ENCODE peak calls at places on chromosomes 4 and X, in six cellular contexts. One of them, this sample, is unnamed.

GRCh38 chr4:14607001-14607400 is 395.3 kb upstream of the CPEB2 start:
- DNase-seq in activated CD8-positive, alpha-beta T cell treated with anti-CD3 and anti-CD28 coated beads for 36 hours: no peak
- DNase-seq in AG09319: no peak
- DNase-seq in IMR-90: no peak
- DNase-seq in fibroblast of pulmonary artery: no peak
- DNase-seq in RWPE1: no peak
- DNase-seq in this sample: no peak

GRCh38 chr4:1512081-1512737 is 106.0 kb upstream of the NKX1-1 start:
- DNase-seq in activated CD8-positive, alpha-beta T cell treated with anti-CD3 and anti-CD28 coated beads for 36 hours: no peak
- DNase-seq in AG09319: no peak
- DNase-seq in IMR-90: no peak
- DNase-seq in fibroblast of pulmonary artery: no peak
- DNase-seq in RWPE1: no peak
- DNase-seq in this sample: no peak

GRCh38 chrX:66163849-66164401 is at the start of gene HEPH:
- DNase-seq in activated CD8-positive, alpha-beta T cell treated with anti-CD3 and anti-CD28 coated beads for 36 hours: no peak
- DNase-seq in AG09319: no peak
- DNase-seq in IMR-90: peak
- DNase-seq in fibroblast of pulmonary artery: peak
- DNase-seq in RWPE1: no peak
- DNase-seq in this sample: no peak

GRCh38 chrX:1093586-1094538 is 118.6 kb downstream of the CRLF2 start:
- DNase-seq in activated CD8-positive, alpha-beta T cell treated with anti-CD3 and anti-CD28 coated beads for 36 hours: no peak
- DNase-seq in AG09319: no peak
- DNase-seq in IMR-90: no peak
- DNase-seq in fibroblast of pulmonary artery: no peak
- DNase-seq in RWPE1: no peak
- DNase-seq in this sample: no peak

GRCh38 chrX:13092455-13092941 is 48.1 kb upstream of the FAM9C start:
- DNase-seq in activated CD8-positive, alpha-beta T cell treated with anti-CD3 and anti-CD28 coated beads for 36 hours: peak
- DNase-seq in AG09319: no peak
- DNase-seq in IMR-90: no peak
- DNase-seq in fibroblast of pulmonary artery: no peak
- DNase-seq in RWPE1: no peak
- DNase-seq in this sample: no peak

GRCh38 chrX:15245896-15246295 is 24.0 kb downstream of the ASB9 start:
- DNase-seq in activated CD8-positive, alpha-beta T cell treated with anti-CD3 and anti-CD28 coated beads for 36 hours: no peak
- DNase-seq in AG09319: no peak
- DNase-seq in IMR-90: no peak
- DNase-seq in fibroblast of pulmonary artery: peak
- DNase-seq in RWPE1: no peak
- DNase-seq in this sample: no peak

GRCh38 chr4:123478859-123479345 is 82.3 kb downstream of the SPRY1 start:
- DNase-seq in activated CD8-positive, alpha-beta T cell treated with anti-CD3 and anti-CD28 coated beads for 36 hours: peak
- DNase-seq in AG09319: no peak
- DNase-seq in IMR-90: peak
- DNase-seq in fibroblast of pulmonary artery: peak
- DNase-seq in RWPE1: no peak
- DNase-seq in this sample: no peak

GRCh38 chrX:72712094-72712755 is 1.9 kb downstream of the PHKA1 start:
- DNase-seq in activated CD8-positive, alpha-beta T cell treated with anti-CD3 and anti-CD28 coated beads for 36 hours: no peak
- DNase-seq in AG09319: no peak
- DNase-seq in IMR-90: peak
- DNase-seq in fibroblast of pulmonary artery: peak
- DNase-seq in RWPE1: no peak
- DNase-seq in this sample: no peak

GRCh38 chr4:56772134-56772533 is 49.4 kb downstream of the SPINK2 start:
- DNase-seq in activated CD8-positive, alpha-beta T cell treated with anti-CD3 and anti-CD28 coated beads for 36 hours: no peak
- DNase-seq in AG09319: no peak
- DNase-seq in IMR-90: peak
- DNase-seq in fibroblast of pulmonary artery: no peak
- DNase-seq in RWPE1: no peak
- DNase-seq in this sample: no peak

GRCh38 chr4:113052379-113052951 is 3.0 kb downstream of the ANK2 start:
- DNase-seq in activated CD8-positive, alpha-beta T cell treated with anti-CD3 and anti-CD28 coated beads for 36 hours: peak
- DNase-seq in AG09319: no peak
- DNase-seq in IMR-90: peak
- DNase-seq in fibroblast of pulmonary artery: peak
- DNase-seq in RWPE1: no peak
- DNase-seq in this sample: no peak

GRCh38 chr4:95294291-95294690 is 254.5 kb downstream of the UNC5C start:
- DNase-seq in activated CD8-positive, alpha-beta T cell treated with anti-CD3 and anti-CD28 coated beads for 36 hours: no peak
- DNase-seq in AG09319: no peak
- DNase-seq in IMR-90: no peak
- DNase-seq in fibroblast of pulmonary artery: no peak
- DNase-seq in RWPE1: no peak
- DNase-seq in this sample: no peak

GRCh38 chrX:96311366-96311765 is 373.3 kb upstream of the DIAPH2 start:
- DNase-seq in activated CD8-positive, alpha-beta T cell treated with anti-CD3 and anti-CD28 coated beads for 36 hours: no peak
- DNase-seq in AG09319: no peak
- DNase-seq in IMR-90: no peak
- DNase-seq in fibroblast of pulmonary artery: no peak
- DNase-seq in RWPE1: no peak
- DNase-seq in this sample: no peak

GRCh38 chr4:73718375-73719373 is 21.7 kb upstream of the CXCL8 start:
- DNase-seq in activated CD8-positive, alpha-beta T cell treated with anti-CD3 and anti-CD28 coated beads for 36 hours: no peak
- DNase-seq in AG09319: no peak
- DNase-seq in IMR-90: no peak
- DNase-seq in fibroblast of pulmonary artery: peak
- DNase-seq in RWPE1: no peak
- DNase-seq in this sample: no peak

GRCh38 chr4:138407329-138407728 is 165.2 kb upstream of the SLC7A11 start:
- DNase-seq in activated CD8-positive, alpha-beta T cell treated with anti-CD3 and anti-CD28 coated beads for 36 hours: no peak
- DNase-seq in AG09319: no peak
- DNase-seq in IMR-90: no peak
- DNase-seq in fibroblast of pulmonary artery: no peak
- DNase-seq in RWPE1: no peak
- DNase-seq in this sample: no peak

GRCh38 chr4:17781072-17781830 is at the start of gene FAM184B:
- DNase-seq in activated CD8-positive, alpha-beta T cell treated with anti-CD3 and anti-CD28 coated beads for 36 hours: peak
- DNase-seq in AG09319: no peak
- DNase-seq in IMR-90: no peak
- DNase-seq in fibroblast of pulmonary artery: no peak
- DNase-seq in RWPE1: no peak
- DNase-seq in this sample: no peak

GRCh38 chr4:56656346-56656643 is 24.8 kb downstream of the HOPX start:
- DNase-seq in activated CD8-positive, alpha-beta T cell treated with anti-CD3 and anti-CD28 coated beads for 36 hours: peak
- DNase-seq in AG09319: no peak
- DNase-seq in IMR-90: no peak
- DNase-seq in fibroblast of pulmonary artery: no peak
- DNase-seq in RWPE1: no peak
- DNase-seq in this sample: no peak

GRCh38 chrX:118254611-118255010 is 91.3 kb upstream of the WDR44 start:
- DNase-seq in activated CD8-positive, alpha-beta T cell treated with anti-CD3 and anti-CD28 coated beads for 36 hours: peak
- DNase-seq in AG09319: no peak
- DNase-seq in IMR-90: peak
- DNase-seq in fibroblast of pulmonary artery: peak
- DNase-seq in RWPE1: peak
- DNase-seq in this sample: peak

GRCh38 chrX:110322603-110323002 is 4.7 kb upstream of the AMMECR1 start:
- DNase-seq in activated CD8-positive, alpha-beta T cell treated with anti-CD3 and anti-CD28 coated beads for 36 hours: no peak
- DNase-seq in AG09319: no peak
- DNase-seq in IMR-90: peak
- DNase-seq in fibroblast of pulmonary artery: no peak
- DNase-seq in RWPE1: no peak
- DNase-seq in this sample: no peak

GRCh38 chrX:78066110-78066509 is 37.9 kb upstream of the PGK1 start:
- DNase-seq in activated CD8-positive, alpha-beta T cell treated with anti-CD3 and anti-CD28 coated beads for 36 hours: no peak
- DNase-seq in AG09319: no peak
- DNase-seq in IMR-90: peak
- DNase-seq in fibroblast of pulmonary artery: peak
- DNase-seq in RWPE1: no peak
- DNase-seq in this sample: no peak

GRCh38 chr4:10655968-10656367 is 28.6 kb downstream of the CLNK start:
- DNase-seq in activated CD8-positive, alpha-beta T cell treated with anti-CD3 and anti-CD28 coated beads for 36 hours: no peak
- DNase-seq in AG09319: no peak
- DNase-seq in IMR-90: peak
- DNase-seq in fibroblast of pulmonary artery: peak
- DNase-seq in RWPE1: peak
- DNase-seq in this sample: no peak

GRCh38 chr4:77344784-77345183 is 187.8 kb downstream of the CCNG2 start:
- DNase-seq in activated CD8-positive, alpha-beta T cell treated with anti-CD3 and anti-CD28 coated beads for 36 hours: no peak
- DNase-seq in AG09319: no peak
- DNase-seq in IMR-90: no peak
- DNase-seq in fibroblast of pulmonary artery: no peak
- DNase-seq in RWPE1: no peak
- DNase-seq in this sample: no peak

GRCh38 chr4:16443504-16444088 is 217.3 kb upstream of the TAPT1 start:
- DNase-seq in activated CD8-positive, alpha-beta T cell treated with anti-CD3 and anti-CD28 coated beads for 36 hours: no peak
- DNase-seq in AG09319: no peak
- DNase-seq in IMR-90: peak
- DNase-seq in fibroblast of pulmonary artery: peak
- DNase-seq in RWPE1: peak
- DNase-seq in this sample: no peak

GRCh38 chrX:41923257-41923924 is at the start of gene CASK:
- DNase-seq in activated CD8-positive, alpha-beta T cell treated with anti-CD3 and anti-CD28 coated beads for 36 hours: peak
- DNase-seq in AG09319: peak
- DNase-seq in IMR-90: peak
- DNase-seq in fibroblast of pulmonary artery: peak
- DNase-seq in RWPE1: peak
- DNase-seq in this sample: peak

GRCh38 chr4:139815646-139816601 is 150.3 kb downstream of the MGST2 start:
- DNase-seq in activated CD8-positive, alpha-beta T cell treated with anti-CD3 and anti-CD28 coated beads for 36 hours: peak
- DNase-seq in AG09319: peak
- DNase-seq in IMR-90: peak
- DNase-seq in fibroblast of pulmonary artery: peak
- DNase-seq in RWPE1: peak
- DNase-seq in this sample: peak

GRCh38 chr4:121597346-121597934 is 99.3 kb downstream of the ANXA5 start:
- DNase-seq in activated CD8-positive, alpha-beta T cell treated with anti-CD3 and anti-CD28 coated beads for 36 hours: peak
- DNase-seq in AG09319: no peak
- DNase-seq in IMR-90: peak
- DNase-seq in fibroblast of pulmonary artery: peak
- DNase-seq in RWPE1: peak
- DNase-seq in this sample: no peak

GRCh38 chrX:26008691-26009090 is 129.5 kb upstream of the MAGEB18 start:
- DNase-seq in activated CD8-positive, alpha-beta T cell treated with anti-CD3 and anti-CD28 coated beads for 36 hours: no peak
- DNase-seq in AG09319: no peak
- DNase-seq in IMR-90: no peak
- DNase-seq in fibroblast of pulmonary artery: no peak
- DNase-seq in RWPE1: no peak
- DNase-seq in this sample: no peak

GRCh38 chrX:78710146-78710545 is 37.4 kb upstream of the LPAR4 start:
- DNase-seq in activated CD8-positive, alpha-beta T cell treated with anti-CD3 and anti-CD28 coated beads for 36 hours: no peak
- DNase-seq in AG09319: peak
- DNase-seq in IMR-90: peak
- DNase-seq in fibroblast of pulmonary artery: no peak
- DNase-seq in RWPE1: no peak
- DNase-seq in this sample: no peak

GRCh38 chr4:21888195-21888976 is 60.2 kb downstream of the KCNIP4 start:
- DNase-seq in activated CD8-positive, alpha-beta T cell treated with anti-CD3 and anti-CD28 coated beads for 36 hours: no peak
- DNase-seq in AG09319: peak
- DNase-seq in IMR-90: peak
- DNase-seq in fibroblast of pulmonary artery: peak
- DNase-seq in RWPE1: peak
- DNase-seq in this sample: no peak

GRCh38 chr4:2009651-2010233 is 968 bp upstream of the NELFA start:
- DNase-seq in activated CD8-positive, alpha-beta T cell treated with anti-CD3 and anti-CD28 coated beads for 36 hours: peak
- DNase-seq in AG09319: no peak
- DNase-seq in IMR-90: peak
- DNase-seq in fibroblast of pulmonary artery: peak
- DNase-seq in RWPE1: peak
- DNase-seq in this sample: no peak

GRCh38 chr4:126106658-126107057 is 791.9 kb downstream of the FAT4 start:
- DNase-seq in activated CD8-positive, alpha-beta T cell treated with anti-CD3 and anti-CD28 coated beads for 36 hours: no peak
- DNase-seq in AG09319: no peak
- DNase-seq in IMR-90: no peak
- DNase-seq in fibroblast of pulmonary artery: peak
- DNase-seq in RWPE1: no peak
- DNase-seq in this sample: no peak
- TF ChIP-seq CTCF in activated CD8-positive, alpha-beta T cell treated with anti-CD3 and anti-CD28 coated beads for 36 hours: no peak
- TF ChIP-seq CTCF in AG09319: peak
- TF ChIP-seq CTCF in IMR-90: peak
- TF ChIP-seq CTCF in fibroblast of pulmonary artery: peak
- TF ChIP-seq CTCF in RWPE1: no peak
- TF ChIP-seq CTCF in this sample: no peak

GRCh38 chr4:182306792-182307507 is 63.7 kb downstream of the TENM3 start:
- DNase-seq in activated CD8-positive, alpha-beta T cell treated with anti-CD3 and anti-CD28 coated beads for 36 hours: no peak
- DNase-seq in AG09319: no peak
- DNase-seq in IMR-90: peak
- DNase-seq in fibroblast of pulmonary artery: no peak
- DNase-seq in RWPE1: peak
- DNase-seq in this sample: no peak
- TF ChIP-seq CTCF in activated CD8-positive, alpha-beta T cell treated with anti-CD3 and anti-CD28 coated beads for 36 hours: no peak
- TF ChIP-seq CTCF in AG09319: peak
- TF ChIP-seq CTCF in IMR-90: peak
- TF ChIP-seq CTCF in fibroblast of pulmonary artery: peak
- TF ChIP-seq CTCF in RWPE1: no peak
- TF ChIP-seq CTCF in this sample: no peak

GRCh38 chr4:4271912-4272311 is 18.0 kb downstream of the LYAR start:
- DNase-seq in activated CD8-positive, alpha-beta T cell treated with anti-CD3 and anti-CD28 coated beads for 36 hours: no peak
- DNase-seq in AG09319: no peak
- DNase-seq in IMR-90: no peak
- DNase-seq in fibroblast of pulmonary artery: peak
- DNase-seq in RWPE1: no peak
- DNase-seq in this sample: no peak
- TF ChIP-seq CTCF in activated CD8-positive, alpha-beta T cell treated with anti-CD3 and anti-CD28 coated beads for 36 hours: no peak
- TF ChIP-seq CTCF in AG09319: no peak
- TF ChIP-seq CTCF in IMR-90: no peak
- TF ChIP-seq CTCF in fibroblast of pulmonary artery: no peak
- TF ChIP-seq CTCF in RWPE1: no peak
- TF ChIP-seq CTCF in this sample: no peak

DNA sequence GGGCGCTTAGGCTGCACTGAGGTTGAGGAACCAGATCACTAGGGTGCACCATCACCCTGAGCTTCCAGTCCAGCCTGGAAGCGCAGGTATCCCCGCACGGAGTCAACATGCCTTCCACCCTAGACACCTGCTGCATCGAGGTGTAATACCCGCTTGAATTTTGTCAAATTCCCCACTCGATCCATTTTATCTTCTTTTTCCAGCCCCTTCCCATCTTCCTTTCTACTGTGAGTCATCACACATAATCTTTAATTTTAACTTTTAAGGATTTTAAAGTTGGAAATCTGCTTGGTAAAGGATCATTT is 824 bp downstream of the PLK4 start:
- DNase-seq in activated CD8-positive, alpha-beta T cell treated with anti-CD3 and anti-CD28 coated beads for 36 hours: no peak
- DNase-seq in AG09319: no peak
- DNase-seq in IMR-90: no peak
- DNase-seq in fibroblast of pulmonary artery: no peak
- DNase-seq in RWPE1: no peak
- DNase-seq in this sample: no peak
- TF ChIP-seq CTCF in activated CD8-positive, alpha-beta T cell treated with anti-CD3 and anti-CD28 coated beads for 36 hours: no peak
- TF ChIP-seq CTCF in AG09319: no peak
- TF ChIP-seq CTCF in IMR-90: peak
- TF ChIP-seq CTCF in fibroblast of pulmonary artery: no peak
- TF ChIP-seq CTCF in RWPE1: no peak
- TF ChIP-seq CTCF in this sample: no peak

This sample was measured in omental fat pad.